ENCODE peak calls at places on chromosomes 6 and 20, in six cellular contexts. N, W, A, V, G and S are unnamed samples.

GRCh38 chr6:57324538-57324937 is 7.1 kb downstream of the PRIM2 start:
- DNase-seq in N (no peak), W (no peak), A (no peak), V (no peak), G (no peak), S (no peak)

GRCh38 chr6:166466178-166467122 is 83.7 kb upstream of the MPC1 start:
- DNase-seq in N (no peak), W (no peak), A (no peak), V (peak; percentile 82), G (no peak), S (no peak)

GRCh38 chr6:157853018-157853805 is 30.2 kb downstream of the SNX9 start:
- DNase-seq in N (no peak), W (no peak), A (no peak), V (no peak), G (no peak), S (no peak)

GRCh38 chr6:2225422-2226392 is 19.7 kb downstream of the GMDS start:
- DNase-seq in N (no peak), W (no peak), A (peak; percentile 45), V (no peak), G (no peak), S (no peak)

GRCh38 chr6:109174911-109175310 is 79.6 kb downstream of the CEP57L1 start:
- DNase-seq in N (no peak), W (no peak), A (no peak), V (peak; percentile 67), G (no peak), S (no peak)

GRCh38 chr6:113073611-113074191 is 726.6 kb downstream of the RFPL4B start:
- DNase-seq in N (no peak), W (no peak), A (no peak), V (no peak), G (no peak), S (no peak)

GRCh38 chr6:107823047-107823557 is 1.0 kb downstream of the SCML4 start:
- DNase-seq in N (no peak), W (no peak), A (no peak), V (no peak), G (peak; percentile 41), S (peak; percentile 62)

GRCh38 chr20:36155991-36156390 is 1.5 kb downstream of the EPB41L1 start:
- DNase-seq in N (no peak), W (no peak), A (no peak), V (no peak), G (no peak), S (no peak)

GRCh38 chr6:120935007-120935406 is 399.3 kb downstream of the TBC1D32 start:
- DNase-seq in N (no peak), W (no peak), A (no peak), V (no peak), G (no peak), S (no peak)